ENCODE peak calls at places on chromosomes 5 and 9, in six cellular contexts. W is uterus, E is right cardiac atrium, D is aorta, F is small intestine, A is thoracic aorta. B is an unnamed sample.
A peak's percentile ranks its signal among the peaks of the same experiment; 100 is the strongest.

GRCh38 chr5:1325870-1326546 is 18.9 kb downstream of the CLPTM1L start:
- DNase-seq in A (no peak), D (peak; percentile 37), F (no peak), E (no peak), W (no peak), B (no peak)

GRCh38 chr5:107913511-107913910 is 242.8 kb upstream of the EFNA5 start:
- DNase-seq in W (no peak), A (no peak), E (no peak), F (no peak), D (no peak), B (no peak)

GRCh38 chr5:61332891-61333350 is 863 bp downstream of the ZSWIM6 start:
- DNase-seq in W (no peak), F (peak; percentile 42), A (no peak), D (peak; percentile 81), E (peak; percentile 74), B (peak; percentile 18)

GRCh38 chr5:96823900-96824351 is 16.2 kb upstream of the ERAP1 start:
- DNase-seq in E (no peak), F (peak; percentile 34), D (no peak), W (no peak), A (no peak), B (no peak)

GRCh38 chr5:132479073-132479811 is 11.3 kb downstream of the IRF1 start:
- DNase-seq in F (no peak), E (no peak), W (no peak), A (no peak), D (no peak), B (no peak)

GRCh38 chr5:22852807-22853670 is at the start of gene CDH12:
- DNase-seq in W (no peak), F (peak; percentile 5), A (no peak), D (no peak), E (no peak), B (no peak)

GRCh38 chr5:150503977-150504620 is 3.8 kb upstream of the NDST1 start:
- DNase-seq in A (no peak), W (no peak), E (peak; percentile 67), D (peak; percentile 69), F (peak; percentile 79), B (no peak)

GRCh38 chr9:18473551-18474279 is at the start of gene ADAMTSL1:
- DNase-seq in A (no peak), F (peak; percentile 14), W (peak; percentile 34), E (peak; percentile 46), D (peak; percentile 50), B (no peak)

GRCh38 chr9:16013366-16013765 is 460.5 kb downstream of the CCDC171 start:
- DNase-seq in F (no peak), E (no peak), A (no peak), D (no peak), W (no peak), B (no peak)

GRCh38 chr9:131028221-131028884 is 19.4 kb downstream of the LAMC3 start:
- DNase-seq in F (no peak), E (no peak), W (no peak), D (no peak), A (no peak), B (no peak)

GRCh38 chr5:137743031-137743640 is 7.2 kb upstream of the KLHL3 start:
- DNase-seq in F (peak; percentile 84), A (no peak), E (peak; percentile 20), D (no peak), W (peak; percentile 33), B (no peak)

GRCh38 chr5:145887976-145888574 is 15.3 kb upstream of the GRXCR2 start:
- DNase-seq in D (no peak), F (peak; percentile 83), W (no peak), E (peak; percentile 12), A (no peak), B (no peak)

GRCh38 chr5:148826082-148826971 is at the start of gene ADRB2:
- DNase-seq in E (peak; percentile 95), A (peak; percentile 82), F (peak; percentile 89), W (peak; percentile 82), D (peak; percentile 98), B (peak; percentile 86)

GRCh38 chr9:121660876-121661275 is 9.4 kb downstream of the DAB2IP start:
- DNase-seq in W (no peak), F (no peak), D (no peak), E (no peak), A (no peak), B (no peak)

DNA sequence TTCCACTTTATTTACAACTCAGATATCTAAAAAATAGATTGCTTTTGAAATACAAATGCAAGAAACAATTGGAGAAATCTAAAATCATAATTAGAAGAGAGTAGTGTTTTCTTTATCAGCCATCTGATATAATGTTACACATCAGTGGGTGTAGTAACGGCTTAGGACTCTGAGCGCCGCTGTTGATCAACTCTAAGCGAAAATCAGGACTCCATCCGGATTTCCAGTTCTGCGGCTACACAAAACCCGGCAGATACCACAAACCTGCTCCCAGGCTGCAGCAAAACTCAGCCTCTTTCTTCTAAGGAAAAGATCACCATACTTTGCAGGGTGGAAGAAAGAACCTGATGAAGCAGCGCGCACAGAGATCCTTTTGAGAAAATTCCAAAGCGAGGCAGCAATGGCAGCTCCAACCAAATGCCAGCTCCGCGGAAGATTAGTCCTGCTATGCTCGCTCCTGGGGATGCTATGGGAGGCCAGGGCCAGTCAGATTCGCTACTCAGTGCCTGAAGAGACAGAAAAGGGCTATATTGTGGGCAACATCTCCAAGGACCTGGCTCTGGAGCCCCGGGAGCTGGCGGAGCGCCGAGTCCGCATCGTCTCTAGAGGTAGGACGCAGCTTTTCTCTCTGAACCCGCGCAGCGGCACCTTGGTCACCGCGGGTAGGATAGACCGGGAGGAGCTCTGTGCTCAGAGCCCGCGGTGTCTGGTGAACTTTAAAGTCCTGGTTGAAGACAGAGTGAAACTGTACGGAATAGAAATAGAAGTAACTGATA is at the start of gene PCDHGA9:
- DNase-seq in F (peak; percentile 21), D (no peak), E (no peak), W (no peak), A (no peak), B (no peak)
- H3K9me3 ChIP-seq in F (no peaks in the 10 kb centered on the region), D (peaks cover 35% of the 10 kb centered on the region), E (peaks cover 15% of the 10 kb centered on the region), W (no peaks in the 10 kb centered on the region), A (peaks cover 90% of the 10 kb centered on the region), B (peaks cover 15% of the 10 kb centered on the region)

GRCh38 chr9:137396227-137396626 is 26.7 kb downstream of the EXD3 start:
- DNase-seq in A (no peak), F (no peak), E (no peak), W (no peak), D (no peak), B (no peak)

GRCh38 chr9:137395666-137396010 is 27.3 kb downstream of the EXD3 start:
- DNase-seq in A (no peak), W (no peak), D (no peak), E (no peak), F (no peak), B (no peak)

GRCh38 chr9:137397675-137398423 is 25.1 kb downstream of the EXD3 start:
- DNase-seq in A (no peak), F (no peak), E (no peak), D (no peak), W (no peak), B (no peak)

GRCh38 chr9:137396808-137397367 is 26.1 kb downstream of the EXD3 start:
- DNase-seq in F (no peak), D (no peak), E (no peak), W (no peak), A (no peak), B (no peak)

GRCh38 chr9:137398561-137399468 is 24.1 kb downstream of the EXD3 start:
- DNase-seq in A (no peak), E (no peak), D (no peak), W (no peak), F (no peak), B (no peak)
- H3K9me3 ChIP-seq in A (no peaks in the 10 kb centered on the region), E (no peaks in the 10 kb centered on the region), D (no peaks in the 10 kb centered on the region), W (no peaks in the 10 kb centered on the region), F (no peaks in the 10 kb centered on the region), B (no peaks in the 10 kb centered on the region)

DNA sequence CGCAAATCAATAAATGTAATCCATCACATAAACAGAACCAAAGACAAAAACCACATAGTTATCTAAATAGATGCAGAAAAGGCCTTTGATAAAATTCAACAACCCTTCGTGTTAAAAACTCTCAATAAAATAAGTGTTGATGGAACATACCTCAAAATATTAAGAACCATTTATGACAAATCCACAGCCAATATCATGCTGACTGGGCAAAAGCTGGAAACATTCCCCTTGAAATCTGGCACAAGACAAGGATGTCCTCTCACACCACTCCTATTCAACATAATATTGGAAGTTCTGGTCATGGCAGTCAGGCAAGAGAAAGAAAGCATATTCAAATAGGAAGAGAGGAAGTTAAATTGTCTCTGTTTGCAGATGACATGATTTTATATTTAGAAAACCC is 1946.3 kb upstream of the CDH9 start:
- DNase-seq in W (no peak), F (no peak), E (no peak), A (no peak), D (no peak), B (no peak)
- H3K9me3 ChIP-seq in W (no peaks in the 10 kb centered on the region), F (no peaks in the 10 kb centered on the region), E (no peaks in the 10 kb centered on the region), A (peaks cover 6% of the 10 kb centered on the region), D (no peaks in the 10 kb centered on the region), B (peaks cover 7% of the 10 kb centered on the region)

GRCh38 chr9:113644321-113644720 is 180.8 kb downstream of the RGS3 start:
- DNase-seq in A (no peak), D (no peak), W (no peak), E (no peak), F (no peak), B (no peak)
- H3K9me3 ChIP-seq in A (no peaks in the 10 kb centered on the region), D (no peaks in the 10 kb centered on the region), W (no peaks in the 10 kb centered on the region), E (no peaks in the 10 kb centered on the region), F (no peaks in the 10 kb centered on the region), B (no peaks in the 10 kb centered on the region)

DNA sequence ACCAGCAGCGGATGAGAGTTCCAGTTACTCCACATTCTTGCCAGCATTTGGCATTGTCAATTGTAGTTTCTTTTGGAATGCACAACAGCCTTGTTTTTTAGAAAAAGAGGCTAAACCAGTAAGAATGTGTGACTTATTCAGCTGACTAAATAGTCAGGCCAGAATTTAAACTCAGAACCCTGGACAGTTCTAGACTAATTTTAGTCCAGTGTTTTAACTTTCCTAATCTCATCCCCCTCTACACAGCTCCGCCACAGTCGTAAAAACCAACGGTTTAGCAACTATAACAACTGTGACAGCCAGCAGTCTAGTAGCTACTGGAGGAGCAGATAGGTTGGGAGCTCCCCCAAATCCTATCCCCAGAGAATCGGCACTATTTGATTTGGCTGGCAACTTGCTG is 103.7 kb downstream of the FOXD1 start:
- DNase-seq in F (no peak), E (no peak), A (no peak), D (no peak), W (no peak), B (no peak)
- H3K9me3 ChIP-seq in F (no peaks in the 10 kb centered on the region), E (no peaks in the 10 kb centered on the region), A (no peaks in the 10 kb centered on the region), D (no peaks in the 10 kb centered on the region), W (no peaks in the 10 kb centered on the region), B (peaks cover 6% of the 10 kb centered on the region)